ENCODE peak calls at places on chromosome 10, in ten cellular contexts. E is fibroblast of lung, T is brain microvascular endothelial cell, M is K562, R is heart right ventricle, I is right atrium auricular region, H is WERI-Rb-1, O is neural progenitor cell, C is transverse colon, Z is suprapubic skin. U is an unnamed sample.

GRCh38 chr10:124983321-124983720 is 41.4 kb downstream of the ZRANB1 start:
- DNase-seq in E (no peak), T (no peak), M (no peak), R (no peak), I (no peak), H (no peak), O (no peak), C (no peak), Z (no peak), U (no peak)

GRCh38 chr10:4825868-4826787 is at the start of gene AKR1E2:
- DNase-seq in E (peak; percentile 91), T (peak; percentile 91), M (peak; percentile 91), R (peak; percentile 90), I (peak; percentile 93), H (no peak), O (peak; percentile 91), C (peak; percentile 77), Z (peak; percentile 96), U (peak; percentile 71)

GRCh38 chr10:29897999-29898716 is 161.2 kb downstream of the JCAD start:
- DNase-seq in E (no peak), T (no peak), M (no peak), R (no peak), I (no peak), H (no peak), O (no peak), C (no peak), Z (no peak), U (no peak)

GRCh38 chr10:127243490-127244272 is 47.3 kb upstream of the INSYN2A start:
- DNase-seq in E (peak; percentile 42), T (peak; percentile 43), M (peak; percentile 3), R (peak; percentile 21), I (no peak), H (peak; percentile 84), O (peak; percentile 75), C (peak; percentile 26), Z (no peak), U (no peak)

GRCh38 chr10:4138146-4138721 is 353.2 kb upstream of the KLF6 start:
- DNase-seq in E (no peak), T (no peak), M (no peak), R (no peak), I (no peak), H (no peak), O (no peak), C (no peak), Z (no peak), U (no peak)

GRCh38 chr10:12235796-12236195 is 39.8 kb downstream of the CDC123 start:
- DNase-seq in E (peak; percentile 58), T (no peak), M (no peak), R (no peak), I (no peak), H (no peak), O (no peak), C (no peak), Z (no peak), U (no peak)

GRCh38 chr10:129935861-129936140 is 28.3 kb downstream of the EBF3 start:
- DNase-seq in E (no peak), T (no peak), M (no peak), R (no peak), I (no peak), H (no peak), O (no peak), C (no peak), Z (peak; percentile 67), U (no peak)

GRCh38 chr10:103849880-103850571 is 5.3 kb downstream of the SH3PXD2A start:
- DNase-seq in E (peak; percentile 94), T (peak; percentile 86), M (no peak), R (no peak), I (peak; percentile 87), H (no peak), O (no peak), C (no peak), Z (peak; percentile 79), U (peak; percentile 70)

GRCh38 chr10:78464118-78464855 is 430.6 kb downstream of the RPS24 start:
- DNase-seq in E (no peak), T (no peak), M (no peak), R (no peak), I (no peak), H (no peak), O (no peak), C (no peak), Z (no peak), U (no peak)

GRCh38 chr10:78954701-78955100 is 114.1 kb upstream of the ZMIZ1 start:
- DNase-seq in E (no peak), T (no peak), M (no peak), R (no peak), I (no peak), H (no peak), O (no peak), C (no peak), Z (no peak), U (no peak)

GRCh38 chr10:130027716-130028464 is 63.8 kb upstream of the EBF3 start:
- DNase-seq in E (no peak), T (no peak), M (no peak), R (no peak), I (no peak), H (no peak), O (no peak), C (no peak), Z (peak; percentile 76), U (no peak)

GRCh38 chr10:8403711-8404371 is 349.4 kb downstream of the GATA3 start:
- DNase-seq in E (no peak), T (no peak), M (no peak), R (no peak), I (no peak), H (no peak), O (peak; percentile 60), C (no peak), Z (no peak), U (no peak)
- H3K4me3 ChIP-seq in E (no peak overlapping the region), T (no peak overlapping the region), M (no peak overlapping the region), R (no peak overlapping the region), I (no peak overlapping the region), H (no peak overlapping the region), O (no peak overlapping the region), C (no peak overlapping the region), Z (no peak overlapping the region), U (no peak overlapping the region)

GRCh38 chr10:6275022-6275997 is 72.6 kb downstream of the PFKFB3 start:
- DNase-seq in E (peak; percentile 95), T (peak; percentile 98), M (peak; percentile 64), R (peak; percentile 84), I (peak; percentile 98), H (no peak), O (peak; percentile 52), C (peak; percentile 80), Z (peak; percentile 95), U (peak; percentile 97)
- TF ChIP-seq CTCF in E (no peak), T (peak; percentile 50), M (no peak), R (no peak), I (no peak), H (no peak), O (no peak), C (no peak), Z (no peak), U (peak; percentile 20)

GRCh38 chr10:49388161-49388560 is 7.7 kb downstream of the DRGX start:
- DNase-seq in E (no peak), T (no peak), M (no peak), R (no peak), I (no peak), H (no peak), O (no peak), C (no peak), Z (no peak), U (no peak)

GRCh38 chr10:49387029-49387428 is 8.9 kb downstream of the DRGX start:
- DNase-seq in E (peak; percentile 66), T (peak; percentile 85), M (no peak), R (no peak), I (no peak), H (no peak), O (no peak), C (no peak), Z (peak; percentile 54), U (peak; percentile 71)

GRCh38 chr10:49385939-49386922 is 9.7 kb downstream of the DRGX start:
- DNase-seq in E (no peak), T (no peak), M (no peak), R (no peak), I (no peak), H (no peak), O (no peak), C (no peak), Z (peak; percentile 69), U (no peak)

GRCh38 chr10:49393301-49393700 is 2.6 kb downstream of the DRGX start:
- DNase-seq in E (no peak), T (no peak), M (no peak), R (no peak), I (no peak), H (no peak), O (no peak), C (no peak), Z (no peak), U (no peak)

GRCh38 chr10:49389331-49389920 is 6.5 kb downstream of the DRGX start:
- DNase-seq in E (no peak), T (no peak), M (no peak), R (no peak), I (no peak), H (no peak), O (no peak), C (no peak), Z (no peak), U (no peak)
- H3K27me3 ChIP-seq in E (peaks cover 16% of the 10 kb centered on the region), T (peaks cover 40% of the 10 kb centered on the region), M (peaks cover 38% of the 10 kb centered on the region), R (peaks cover 61% of the 10 kb centered on the region), I (peaks cover 14% of the 10 kb centered on the region), H (peaks cover 14% of the 10 kb centered on the region), O (peaks cover 65% of the 10 kb centered on the region), C (peaks cover 51% of the 10 kb centered on the region), Z (peaks cover 55% of the 10 kb centered on the region), U (peaks cover 22% of the 10 kb centered on the region)

GRCh38 chr10:10796061-10796773 is 221.5 kb upstream of the CELF2 start:
- DNase-seq in E (peak; percentile 73), T (peak; percentile 51), M (no peak), R (no peak), I (no peak), H (no peak), O (no peak), C (no peak), Z (no peak), U (no peak)

GRCh38 chr10:10794776-10795175 is 222.9 kb upstream of the CELF2 start:
- DNase-seq in E (peak; percentile 89), T (peak; percentile 96), M (no peak), R (no peak), I (no peak), H (no peak), O (no peak), C (no peak), Z (no peak), U (no peak)

GRCh38 chr10:10791869-10792268 is 225.8 kb upstream of the CELF2 start:
- DNase-seq in E (no peak), T (no peak), M (no peak), R (no peak), I (no peak), H (no peak), O (no peak), C (no peak), Z (no peak), U (no peak)

GRCh38 chr10:10794056-10794455 is 223.6 kb upstream of the CELF2 start:
- DNase-seq in E (no peak), T (peak; percentile 35), M (no peak), R (no peak), I (no peak), H (no peak), O (no peak), C (no peak), Z (no peak), U (no peak)

DNA sequence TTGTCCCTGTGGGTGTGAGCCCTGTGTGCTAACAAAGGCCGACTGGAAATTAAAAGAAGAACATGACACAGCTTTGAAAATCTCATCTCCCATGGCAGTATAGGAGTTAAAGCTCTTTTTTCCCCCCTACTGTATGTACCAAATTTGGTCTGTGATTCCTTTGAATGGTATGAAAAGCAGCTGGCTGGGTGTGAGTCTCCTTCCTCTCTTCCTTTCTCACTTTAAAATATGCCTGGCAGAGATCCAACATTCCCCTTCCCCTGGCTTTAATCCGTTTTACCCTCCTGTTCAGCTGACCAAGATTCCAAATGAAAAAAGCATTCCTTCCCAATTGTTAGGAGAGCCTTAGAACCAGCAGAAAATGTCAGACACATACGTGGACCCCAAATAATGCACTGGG is 225.0 kb upstream of the CELF2 start:
- DNase-seq in E (peak; percentile 70), T (peak; percentile 91), M (no peak), R (no peak), I (no peak), H (no peak), O (peak; percentile 65), C (no peak), Z (no peak), U (peak; percentile 60)
- H3K4me3 ChIP-seq in E (no peak overlapping the region), T (no peak overlapping the region), M (no peak overlapping the region), R (no peak overlapping the region), I (peak overlapping the region; percentile 12), H (no peak overlapping the region), O (no peak overlapping the region), C (no peak overlapping the region), Z (no peak overlapping the region), U (no peak overlapping the region)